ENCODE peak calls at places on chromosome 12, in six cellular contexts. Y is hepatocyte, D is K562, S is fibroblast of lung, B is neural progenitor cell, H is endothelial cell of umbilical vein. V is an unnamed sample. For H3K4me1, H4K20me1 and H3K79me2, the result is how much of the 10 kb centered on the place peaks cover.

GRCh38 chr12:47889040-47889439 is 15.8 kb downstream of the VDR start:
- DNase-seq in H (no peak), Y (no peak), S (no peak), D (no peak), B (no peak), V (no peak)

GRCh38 chr12:59185291-59185690 is 265.0 kb upstream of the LRIG3 start:
- DNase-seq in Y (no peak), D (no peak), B (no peak), H (no peak), S (no peak), V (no peak)

GRCh38 chr12:5258966-5259365 is 172.9 kb upstream of the NTF3 start:
- DNase-seq in B (no peak), Y (no peak), H (no peak), D (no peak), S (no peak), V (no peak)

GRCh38 chr12:98295681-98296080 is 219.7 kb upstream of the TMPO start:
- DNase-seq in H (no peak), Y (no peak), S (no peak), D (no peak), B (no peak), V (no peak)

GRCh38 chr12:86193931-86194330 is 62.3 kb downstream of the MGAT4C start:
- DNase-seq in Y (no peak), B (no peak), D (no peak), H (peak), S (peak), V (peak)

GRCh38 chr12:58711968-58712367 is 208.3 kb downstream of the LRIG3 start:
- DNase-seq in S (peak), H (no peak), B (no peak), D (no peak), Y (no peak), V (peak)

GRCh38 chr12:96146747-96147146 is 47.4 kb upstream of the ELK3 start:
- DNase-seq in D (no peak), Y (no peak), B (no peak), H (no peak), S (no peak), V (no peak)

GRCh38 chr12:67320614-67321305 is 51.6 kb downstream of the CAND1 start:
- DNase-seq in B (no peak), S (no peak), D (no peak), Y (no peak), H (no peak), V (peak)

GRCh38 chr12:132251310-132251709 is 78.1 kb downstream of the GALNT9 start:
- DNase-seq in H (no peak), B (no peak), Y (no peak), S (no peak), D (no peak), V (no peak)

GRCh38 chr12:29730481-29730880 is 53.3 kb downstream of the TMTC1 start:
- DNase-seq in B (no peak), S (no peak), Y (no peak), H (no peak), D (no peak), V (no peak)

GRCh38 chr12:109878247-109878625 is 2.1 kb downstream of the GLTP start:
- DNase-seq in B (no peak), Y (no peak), D (no peak), S (no peak), H (no peak), V (no peak)

GRCh38 chr12:52228931-52229330 is 4.1 kb upstream of the KRT7 start:
- DNase-seq in Y (no peak), B (no peak), H (no peak), S (no peak), D (no peak), V (no peak)

GRCh38 chr12:120290541-120291312 is 976 bp downstream of the RNU4-2 start:
- DNase-seq in Y (peak), D (no peak), B (peak), S (no peak), H (peak), V (no peak)

GRCh38 chr12:57096748-57097553 is 8.0 kb downstream of the NAB2 start:
- DNase-seq in B (no peak), D (no peak), H (no peak), Y (no peak), S (no peak), V (no peak)

GRCh38 chr12:7146228-7146627 is 16.1 kb downstream of the CLSTN3 start:
- DNase-seq in S (no peak), B (no peak), D (no peak), Y (no peak), H (no peak), V (no peak)

GRCh38 chr12:56202366-56202765 is 13.1 kb upstream of the SMARCC2 start:
- DNase-seq in Y (no peak), B (no peak), H (peak), S (no peak), D (no peak), V (no peak)

GRCh38 chr12:112906712-112907414 is at the start of gene OAS1:
- DNase-seq in D (no peak), H (peak), B (peak), S (peak), Y (peak), V (peak)

GRCh38 chr12:39807043-39807442 is 187.4 kb upstream of the ABCD2 start:
- DNase-seq in Y (no peak), B (peak), D (peak), S (no peak), H (peak), V (no peak)

GRCh38 chr12:1083086-1083887 is 92.3 kb downstream of the ERC1 start:
- DNase-seq in D (no peak), B (peak), S (no peak), Y (no peak), H (no peak), V (no peak)

GRCh38 chr12:122137681-122138080 is 36.3 kb downstream of the IL31 start:
- DNase-seq in S (no peak), H (no peak), Y (peak), B (peak), D (no peak), V (peak)

DNA sequence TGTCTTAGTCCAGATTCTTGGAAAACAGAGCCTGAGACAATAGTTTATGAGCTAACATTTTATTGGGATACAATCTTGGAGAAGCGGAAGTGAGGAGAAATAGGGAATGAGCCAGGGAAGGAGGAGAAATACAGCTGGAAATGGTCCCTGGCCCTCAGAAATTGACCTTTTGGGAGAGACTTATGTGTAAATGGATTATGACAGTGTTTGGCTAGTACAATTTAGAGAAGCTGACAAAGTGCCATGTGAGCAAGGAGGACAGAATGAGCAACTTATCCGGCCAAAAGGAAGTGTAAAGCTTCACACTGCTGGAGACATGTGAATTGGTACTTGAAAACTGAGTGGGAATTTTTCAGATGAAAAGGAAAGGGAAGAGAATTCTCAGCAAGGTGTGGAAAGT is 2.9 kb downstream of the GLIPR1 start:
- DNase-seq in S (peak), H (no peak), D (no peak), B (no peak), Y (no peak), V (no peak)
- H3K4me1 ChIP-seq in S (under half), H (under half), D (under half), B (under half), Y (under half), V (under half)

GRCh38 chr12:111440631-111441030 is 34.9 kb downstream of the SH2B3 start:
- DNase-seq in Y (no peak), B (no peak), D (no peak), S (no peak), H (no peak), V (no peak)
- H4K20me1 ChIP-seq in Y (under half), B (under half), D (half or more), S (under half), H (under half), V (under half)

DNA sequence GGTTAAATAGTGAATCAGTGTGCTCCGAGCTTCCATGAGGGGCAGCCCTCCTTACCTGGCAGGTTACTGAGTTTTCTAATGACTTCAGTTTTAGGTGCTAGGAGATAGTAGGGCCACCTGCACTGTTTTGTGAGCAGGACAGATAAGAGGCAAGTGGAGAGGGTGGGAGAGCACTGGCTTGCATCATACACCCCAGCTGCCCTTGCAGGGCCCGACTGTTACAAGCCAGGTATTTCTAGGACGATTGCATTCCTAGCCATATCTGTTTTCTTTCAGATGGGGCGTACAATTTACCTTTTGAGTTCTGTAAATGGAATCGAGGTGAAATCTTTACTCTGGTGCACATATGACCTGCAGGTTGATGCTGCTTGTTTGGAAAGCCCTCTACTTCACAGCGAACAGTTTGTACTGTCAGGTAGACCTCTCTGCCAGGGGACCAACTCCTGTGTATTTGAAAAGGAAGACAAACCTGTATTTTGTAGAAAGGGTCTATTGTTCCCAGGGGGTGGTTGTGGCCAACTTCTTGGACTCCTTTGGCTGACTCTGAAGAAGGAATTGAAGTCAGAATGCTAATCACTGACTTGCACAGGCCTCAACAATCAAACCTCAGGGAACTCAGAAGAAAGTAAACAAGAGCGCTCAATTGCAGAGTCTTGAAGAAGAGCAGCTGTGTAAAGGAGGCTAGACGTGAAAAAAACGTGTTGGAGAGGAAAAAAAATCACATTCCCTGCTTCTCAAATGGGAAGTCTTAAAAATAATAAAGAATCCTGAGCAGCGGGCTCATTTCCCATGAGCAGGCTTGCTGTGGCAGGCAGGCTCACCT is 57.2 kb downstream of the ETV6 start:
- DNase-seq in D (no peak), H (no peak), Y (peak), S (peak), B (no peak), V (no peak)
- H3K79me2 ChIP-seq in D (under half), H (half or more), Y (half or more), S (under half), B (under half), V (half or more)

DNA sequence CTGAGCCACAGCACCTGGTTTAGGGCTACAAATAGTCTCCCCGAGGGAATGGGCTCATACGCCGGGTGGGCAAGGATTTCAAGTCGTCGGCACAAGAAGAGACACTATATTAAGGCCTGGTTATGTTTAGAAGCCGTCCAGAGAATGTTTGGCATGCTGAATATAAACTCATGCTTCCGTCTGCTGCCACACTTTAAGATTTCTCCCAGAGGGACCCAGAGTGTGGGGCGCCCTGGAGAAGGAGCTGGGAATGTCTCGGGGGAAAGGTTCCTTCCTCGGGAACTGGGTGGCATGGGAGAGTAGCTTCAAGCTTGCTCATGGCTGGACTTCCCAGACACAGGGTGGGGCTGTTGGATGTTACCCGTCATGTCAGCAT is 295.7 kb downstream of the CACNA1C start:
- DNase-seq in B (no peak), S (no peak), D (no peak), Y (no peak), H (no peak), V (no peak)
- H3K4me1 ChIP-seq in B (under half), S (under half), D (under half), Y (under half), H (under half), V (under half)

GRCh38 chr12:54041097-54041690 is 8.3 kb downstream of the HOXC5 start:
- DNase-seq in B (peak), H (no peak), D (no peak), S (no peak), Y (no peak), V (no peak)

GRCh38 chr12:54038760-54039414 is 6.0 kb downstream of the HOXC5 start:
- DNase-seq in B (peak), H (no peak), D (no peak), S (no peak), Y (no peak), V (no peak)

GRCh38 chr12:54040648-54041047 is 7.8 kb downstream of the HOXC5 start:
- DNase-seq in H (no peak), D (no peak), S (no peak), B (no peak), Y (no peak), V (no peak)

GRCh38 chr12:54039417-54040147 is 6.7 kb downstream of the HOXC5 start:
- DNase-seq in S (peak), H (no peak), B (peak), Y (no peak), D (no peak), V (no peak)

DNA sequence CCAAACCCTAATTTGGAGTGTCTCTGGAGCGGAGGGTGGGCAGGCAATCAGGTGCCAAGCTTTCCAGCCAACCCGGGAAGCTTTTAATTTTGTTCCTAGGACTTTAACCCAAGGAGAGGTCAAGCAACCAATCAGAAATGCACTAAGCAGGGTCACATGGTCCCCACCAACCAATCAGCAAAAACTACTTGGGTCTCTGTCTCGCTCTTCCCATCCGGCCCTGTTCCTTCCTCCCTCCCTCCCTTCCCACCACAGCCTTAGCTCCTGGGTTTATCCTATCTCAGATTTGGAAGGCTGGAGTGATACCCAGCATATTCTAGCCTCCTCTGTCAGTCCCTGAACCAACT is 7.3 kb downstream of the HOXC5 start:
- DNase-seq in H (no peak), B (no peak), D (peak), S (no peak), Y (no peak), V (no peak)
- H4K20me1 ChIP-seq in H (under half), B (under half), D (under half), S (under half), Y (under half), V (under half)

GRCh38 chr12:50634379-50634778 is 129.5 kb upstream of the ATF1 start:
- DNase-seq in Y (no peak), S (no peak), B (no peak), H (no peak), D (no peak), V (no peak)
- H3K79me2 ChIP-seq in Y (under half), S (under half), B (under half), H (under half), D (under half), V (under half)

GRCh38 chr12:12212769-12213168 is 54.1 kb downstream of the LRP6 start:
- DNase-seq in Y (no peak), H (no peak), S (no peak), D (no peak), B (no peak), V (peak)
- H3K4me1 ChIP-seq in Y (under half), H (under half), S (under half), D (under half), B (under half), V (under half)